ENCODE peak calls at places on chromosome 3, in four cellular contexts. G is stimulated activated CD4-positive, alpha-beta T cell treated with anti-CD3 and anti-CD28 coated beads, Interleukin-2, amount 100 ng/mL, for 48 hours; S is renal cortical epithelial cell; B is EH. I is an unnamed sample.

GRCh38 chr3:97264180-97264579 is 449.8 kb downstream of the EPHA6 start:
- DNase-seq in G (no peak), S (no peak), B (no peak), I (no peak)

GRCh38 chr3:36227982-36228381 is 152.3 kb upstream of the STAC start:
- DNase-seq in G (no peak), S (no peak), B (no peak), I (no peak)

GRCh38 chr3:57837686-57838085 is 81.6 kb downstream of the SLMAP start:
- DNase-seq in G (no peak), S (no peak), B (no peak), I (no peak)

GRCh38 chr3:49873623-49874022 is 3.9 kb upstream of the CAMKV start:
- DNase-seq in G (no peak), S (no peak), B (no peak), I (no peak)

GRCh38 chr3:138726966-138727365 is 107.8 kb downstream of the PIK3CB start:
- DNase-seq in G (no peak), S (no peak), B (peak), I (no peak)

GRCh38 chr3:119494597-119494996 is 3.8 kb upstream of the TIMMDC1 start:
- DNase-seq in G (no peak), S (no peak), B (no peak), I (no peak)

GRCh38 chr3:134796313-134797079 is 1.4 kb downstream of the EPHB1 start:
- DNase-seq in G (no peak), S (no peak), B (peak), I (no peak)

GRCh38 chr3:95705786-95706418 is 1108.5 kb upstream of the EPHA6 start:
- DNase-seq in G (no peak), S (peak), B (no peak), I (no peak)

GRCh38 chr3:148741219-148741618 is 43.5 kb downstream of the AGTR1 start:
- DNase-seq in G (no peak), S (no peak), B (no peak), I (no peak)

GRCh38 chr3:51916418-51916817 is 13.3 kb upstream of the IQCF1 start:
- DNase-seq in G (no peak), S (no peak), B (no peak), I (no peak)